ENCODE peak calls at places on chromosome 4, in four cellular contexts. C, Q, F and S are unnamed samples.

GRCh38 chr4:152696764-152697250 is 17.0 kb upstream of the TMEM154 start:
- DNase-seq in F (no peak), C (peak; percentile 63), Q (peak; percentile 98), S (no peak)

GRCh38 chr4:139279723-139280620 is at the start of gene MGARP:
- DNase-seq in Q (no peak), C (no peak), F (peak; percentile 50), S (peak; percentile 66)

GRCh38 chr4:113869743-113870375 is 108.3 kb upstream of the CAMK2D start:
- DNase-seq in Q (peak; percentile 54), C (no peak), F (no peak), S (no peak)

GRCh38 chr4:124713213-124713592 is 671 bp upstream of the ANKRD50 start:
- DNase-seq in Q (no peak), F (peak; percentile 33), C (peak; percentile 80), S (peak; percentile 76)

GRCh38 chr4:154186888-154187287 is 304.7 kb downstream of the DCHS2 start:
- DNase-seq in F (no peak), C (no peak), Q (no peak), S (no peak)

GRCh38 chr4:89177807-89178206 is 66.5 kb downstream of the TIGD2 start:
- DNase-seq in F (no peak), C (no peak), Q (no peak), S (no peak)

GRCh38 chr4:137213372-137214173 is 318.7 kb downstream of the PCDH18 start:
- DNase-seq in C (no peak), F (no peak), Q (no peak), S (no peak)

GRCh38 chr4:16914208-16914607 is 15.8 kb upstream of the LDB2 start:
- DNase-seq in Q (no peak), C (no peak), F (no peak), S (peak; percentile 7)

GRCh38 chr4:108714880-108715279 is 48.0 kb downstream of the ETNPPL start:
- DNase-seq in Q (no peak), C (peak; percentile 29), F (no peak), S (no peak)

GRCh38 chr4:120348521-120348920 is 281.9 kb upstream of the MAD2L1 start:
- DNase-seq in F (no peak), C (no peak), Q (no peak), S (no peak)

GRCh38 chr4:126738527-126738923 is 894.2 kb upstream of the INTU start:
- DNase-seq in F (no peak), Q (no peak), C (no peak), S (no peak)

GRCh38 chr4:154489558-154490260 is 1.9 kb downstream of the DCHS2 start:
- DNase-seq in F (no peak), C (no peak), Q (no peak), S (peak; percentile 9)

GRCh38 chr4:146545102-146545501 is 23.4 kb upstream of the SLC10A7 start:
- DNase-seq in C (peak; percentile 27), Q (no peak), F (no peak), S (peak; percentile 9)

GRCh38 chr4:157020882-157021281 is 49.3 kb upstream of the PDGFC start:
- DNase-seq in C (no peak), F (no peak), Q (no peak), S (no peak)

GRCh38 chr4:24212642-24213041 is 322.8 kb upstream of the PPARGC1A start:
- DNase-seq in Q (no peak), F (no peak), C (no peak), S (no peak)

GRCh38 chr4:123415977-123416376 is 19.4 kb downstream of the SPRY1 start:
- DNase-seq in Q (no peak), C (peak; percentile 82), F (no peak), S (no peak)

GRCh38 chr4:176791591-176792347 is 953 bp downstream of the VEGFC start:
- DNase-seq in C (no peak), F (no peak), Q (no peak), S (no peak)

GRCh38 chr4:94889961-94890360 is 132.2 kb downstream of the BMPR1B start:
- DNase-seq in F (no peak), Q (no peak), C (no peak), S (no peak)

GRCh38 chr4:148112231-148112982 is 329.8 kb downstream of the NR3C2 start:
- DNase-seq in F (no peak), C (no peak), Q (no peak), S (no peak)

GRCh38 chr4:182231503-182231902 is 11.7 kb upstream of the TENM3 start:
- DNase-seq in F (no peak), Q (no peak), C (no peak), S (no peak)

GRCh38 chr4:80156410-80156809 is 40.9 kb upstream of the PRDM8 start:
- DNase-seq in F (no peak), Q (no peak), C (no peak), S (no peak)

GRCh38 chr4:39469429-39470077 is 10.7 kb downstream of the LIAS start:
- DNase-seq in Q (peak; percentile 48), F (no peak), C (peak; percentile 89), S (peak; percentile 62)

GRCh38 chr4:113534698-113535097 is 226.8 kb downstream of the CAMK2D start:
- DNase-seq in F (no peak), C (no peak), Q (no peak), S (no peak)

GRCh38 chr4:104393649-104394048 is 101.0 kb downstream of the CXXC4 start:
- DNase-seq in C (no peak), Q (no peak), F (no peak), S (no peak)

GRCh38 chr4:148444296-148445070 is 2.3 kb upstream of the NR3C2 start:
- DNase-seq in F (no peak), C (no peak), Q (no peak), S (peak; percentile 74)

GRCh38 chr4:48340276-48340904 is 939 bp upstream of the SLAIN2 start:
- DNase-seq in C (no peak), Q (no peak), F (no peak), S (no peak)

GRCh38 chr4:68466185-68466584 is 18.9 kb downstream of the TMPRSS11E start:
- DNase-seq in Q (no peak), C (no peak), F (no peak), S (no peak)

GRCh38 chr4:43411226-43411625 is 518.7 kb downstream of the GRXCR1 start:
- DNase-seq in F (no peak), C (no peak), Q (no peak), S (no peak)

GRCh38 chr4:36256398-36256828 is 12.1 kb upstream of the ARAP2 start:
- DNase-seq in Q (peak; percentile 70), C (no peak), F (no peak), S (no peak)

GRCh38 chr4:185470503-185471195 is 884 bp downstream of the CCDC110 start:
- DNase-seq in C (peak; percentile 4), F (no peak), Q (no peak), S (peak; percentile 31)

GRCh38 chr4:118823471-118823870 is 12.5 kb downstream of the SEC24D start:
- DNase-seq in F (no peak), Q (no peak), C (no peak), S (no peak)

GRCh38 chr4:98659741-98660507 is 1.5 kb upstream of the TSPAN5 start:
- DNase-seq in F (no peak), C (peak; percentile 26), Q (no peak), S (no peak)

GRCh38 chr4:37392540-37393255 is 148.2 kb downstream of the NWD2 start:
- DNase-seq in Q (no peak), C (no peak), F (no peak), S (no peak)

GRCh38 chr4:155911905-155912304 is 8.4 kb downstream of the TDO2 start:
- DNase-seq in Q (no peak), F (no peak), C (no peak), S (no peak)

GRCh38 chr4:54842226-54843055 is 184.7 kb downstream of the KIT start:
- DNase-seq in C (no peak), Q (no peak), F (no peak), S (no peak)

GRCh38 chr4:136342666-136343065 is 1189.6 kb downstream of the PCDH18 start:
- DNase-seq in F (no peak), C (no peak), Q (no peak), S (no peak)

DNA sequence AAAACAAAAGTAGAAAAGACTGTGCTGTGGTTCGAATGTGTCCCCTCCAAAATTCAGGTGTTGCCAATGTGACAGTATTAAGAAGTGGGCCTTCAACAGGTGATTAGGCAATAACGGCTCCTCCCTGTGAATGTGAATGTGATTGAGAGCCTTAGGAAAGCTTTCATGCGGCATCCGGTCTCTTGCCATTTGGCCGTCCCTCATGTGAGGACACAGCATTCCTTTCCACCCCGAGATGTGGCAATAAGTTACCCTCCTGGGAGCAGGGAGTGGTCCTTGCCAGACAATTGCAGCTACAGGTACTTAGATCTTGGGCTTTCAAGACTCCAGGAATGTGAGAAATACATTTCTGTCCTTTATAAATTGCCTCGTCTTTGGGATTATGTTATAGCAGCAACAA is 129.3 kb downstream of the CPEB2 start:
- DNase-seq in F (no peak), Q (no peak), C (peak; percentile 34), S (no peak)
- TF ChIP-seq CTCF in F (no peak), Q (no peak), C (no peak), S (no peak)

GRCh38 chr4:2552806-2553205 is 16.4 kb downstream of the FAM193A start:
- DNase-seq in F (no peak), C (no peak), Q (no peak), S (no peak)

GRCh38 chr4:2545321-2546013 is 9.0 kb downstream of the FAM193A start:
- DNase-seq in C (no peak), F (no peak), Q (no peak), S (no peak)

GRCh38 chr4:2546286-2546823 is 9.9 kb downstream of the FAM193A start:
- DNase-seq in F (no peak), C (no peak), Q (no peak), S (no peak)

GRCh38 chr4:2551118-2551517 is 14.7 kb downstream of the FAM193A start:
- DNase-seq in C (no peak), F (no peak), Q (no peak), S (no peak)
- H3K79me2 ChIP-seq in C (peaks cover 88% of the 10 kb centered on the region), F (peaks cover 92% of the 10 kb centered on the region), Q (peaks cover 65% of the 10 kb centered on the region), S (peaks cover 100% of the 10 kb centered on the region)

DNA sequence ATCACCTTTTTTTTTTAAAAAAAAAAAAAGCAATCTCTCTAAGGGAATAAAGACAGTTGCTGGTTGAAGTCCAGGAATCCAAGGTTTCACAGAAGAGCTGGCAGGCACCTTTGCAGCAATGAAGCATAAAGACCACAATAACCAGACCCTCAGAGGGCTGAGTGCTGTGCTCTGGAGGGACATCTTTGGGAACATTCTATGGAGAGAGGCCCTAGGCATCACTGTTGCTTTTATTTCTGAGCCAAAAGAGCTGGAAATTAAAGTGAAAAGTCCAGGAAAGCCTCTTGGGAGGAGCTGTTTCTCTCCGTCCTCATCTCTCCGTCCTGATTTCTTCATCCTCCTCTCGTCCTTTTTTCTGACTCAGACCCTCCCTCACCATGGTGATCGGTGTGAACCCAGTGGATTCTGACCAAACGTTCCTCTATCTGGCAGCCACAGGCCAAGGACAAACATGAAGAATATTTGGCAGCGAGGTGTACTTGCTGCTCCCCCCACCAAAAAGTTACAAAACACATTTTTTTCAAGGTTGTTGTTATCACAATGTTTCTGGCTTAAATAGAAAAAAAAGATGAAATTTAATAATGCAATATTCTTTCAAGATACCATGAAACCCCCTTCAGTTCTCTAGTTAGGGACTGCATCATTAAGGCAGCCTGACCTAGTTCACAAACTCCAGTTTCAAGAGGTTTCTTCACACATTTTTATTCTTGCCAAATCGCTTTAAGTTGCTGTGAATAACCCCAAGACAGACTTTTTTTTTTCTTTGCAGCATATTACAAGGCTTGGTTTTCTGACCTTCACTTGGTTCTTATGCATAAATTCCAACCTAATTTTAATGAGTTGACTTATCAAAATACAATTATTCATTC is 80.3 kb downstream of the SCD5 start:
- DNase-seq in C (peak; percentile 9), Q (no peak), F (no peak), S (no peak)
- TF ChIP-seq TCF12 in C (no peak), Q (no peak), F (no peak), S (no peak)

GRCh38 chr4:3292571-3293409 is at the start of gene RGS12:
- DNase-seq in Q (peak; percentile 25), F (peak; percentile 63), C (peak; percentile 88), S (peak; percentile 99)
- TF ChIP-seq CTCF in Q (no peak), F (no peak), C (no peak), S (no peak)

GRCh38 chr4:168743576-168743975 is 246.7 kb downstream of the PALLD start:
- DNase-seq in C (peak; percentile 6), F (no peak), Q (no peak), S (no peak)
- H3K79me2 ChIP-seq in C (no peaks in the 10 kb centered on the region), F (no peaks in the 10 kb centered on the region), Q (no peaks in the 10 kb centered on the region), S (no peaks in the 10 kb centered on the region)